ENCODE peak calls at places on chromosomes 6 and 20, in ten cellular contexts. E, V, R, M, Q, O, X, G, D and I are unnamed samples.

GRCh38 chr6:153024401-153025017 is 22.0 kb upstream of the MTRF1L start:
- DNase-seq in E (no peak), V (peak), R (no peak), M (peak), Q (peak), O (no peak), X (peak), G (no peak), D (no peak), I (no peak)

GRCh38 chr6:49342410-49342809 is 120.6 kb downstream of the MMUT start:
- DNase-seq in E (no peak), V (no peak), R (no peak), M (peak), Q (no peak), O (no peak), X (no peak), G (no peak), D (no peak), I (no peak)

GRCh38 chr6:11120273-11121005 is 8.9 kb upstream of the ERVFRD-1 start:
- DNase-seq in E (no peak), V (peak), R (no peak), M (no peak), Q (peak), O (no peak), X (no peak), G (no peak), D (no peak), I (no peak)

GRCh38 chr20:32067234-32067821 is 15.3 kb downstream of the HCK start:
- DNase-seq in E (peak), V (peak), R (no peak), M (peak), Q (peak), O (no peak), X (no peak), G (peak), D (no peak), I (no peak)

GRCh38 chr6:37047421-37047931 is 42.0 kb downstream of the FGD2 start:
- DNase-seq in E (no peak), V (no peak), R (no peak), M (no peak), Q (no peak), O (no peak), X (no peak), G (no peak), D (no peak), I (no peak)

GRCh38 chr6:119620846-119621570 is 271.4 kb upstream of the MAN1A1 start:
- DNase-seq in E (peak), V (peak), R (no peak), M (no peak), Q (peak), O (peak), X (no peak), G (peak), D (no peak), I (peak)

GRCh38 chr6:147401779-147402178 is 106.7 kb upstream of the SAMD5 start:
- DNase-seq in E (no peak), V (no peak), R (no peak), M (no peak), Q (no peak), O (no peak), X (no peak), G (no peak), D (no peak), I (no peak)

GRCh38 chr20:63025534-63026331 is 19.0 kb upstream of the BHLHE23 start:
- DNase-seq in E (peak), V (peak), R (no peak), M (no peak), Q (peak), O (no peak), X (peak), G (peak), D (no peak), I (peak)

GRCh38 chr6:20936949-20937348 is 402.7 kb downstream of the CDKAL1 start:
- DNase-seq in E (no peak), V (no peak), R (no peak), M (no peak), Q (no peak), O (no peak), X (no peak), G (no peak), D (no peak), I (no peak)

GRCh38 chr6:118128755-118129154 is 221.7 kb downstream of the SLC35F1 start:
- DNase-seq in E (no peak), V (no peak), R (no peak), M (no peak), Q (no peak), O (no peak), X (no peak), G (no peak), D (no peak), I (no peak)

GRCh38 chr20:1274485-1275313 is 8.6 kb downstream of the SNPH start:
- DNase-seq in E (no peak), V (no peak), R (no peak), M (no peak), Q (no peak), O (no peak), X (peak), G (no peak), D (no peak), I (no peak)

GRCh38 chr6:153031335-153031955 is 28.9 kb upstream of the MTRF1L start:
- DNase-seq in E (no peak), V (no peak), R (no peak), M (no peak), Q (no peak), O (no peak), X (no peak), G (no peak), D (no peak), I (peak)

GRCh38 chr6:12083763-12084162 is 71.7 kb downstream of the HIVEP1 start:
- DNase-seq in E (no peak), V (no peak), R (no peak), M (no peak), Q (no peak), O (no peak), X (no peak), G (no peak), D (no peak), I (no peak)

GRCh38 chr20:23161968-23162696 is 76.0 kb upstream of the CD93 start:
- DNase-seq in E (no peak), V (no peak), R (peak), M (no peak), Q (no peak), O (peak), X (peak), G (no peak), D (no peak), I (peak)

GRCh38 chr20:58652606-58653303 is 1.7 kb downstream of the STX16 start:
- DNase-seq in E (no peak), V (no peak), R (no peak), M (peak), Q (peak), O (no peak), X (no peak), G (no peak), D (no peak), I (no peak)

GRCh38 chr6:68651018-68651985 is 16.2 kb downstream of the ADGRB3 start:
- DNase-seq in E (no peak), V (no peak), R (no peak), M (no peak), Q (no peak), O (no peak), X (no peak), G (no peak), D (no peak), I (no peak)

GRCh38 chr6:97195117-97195516 is 87.9 kb downstream of the MMS22L start:
- DNase-seq in E (no peak), V (no peak), R (no peak), M (no peak), Q (peak), O (no peak), X (no peak), G (peak), D (no peak), I (no peak)

GRCh38 chr6:160254467-160255312 is 3.9 kb downstream of the SLC22A2 start:
- DNase-seq in E (no peak), V (no peak), R (no peak), M (no peak), Q (no peak), O (peak), X (no peak), G (no peak), D (no peak), I (peak)

GRCh38 chr6:25193147-25193864 is 85.9 kb upstream of the CARMIL1 start:
- DNase-seq in E (peak), V (no peak), R (no peak), M (no peak), Q (peak), O (peak), X (peak), G (peak), D (no peak), I (peak)

GRCh38 chr6:166490671-166491500 is 95.6 kb downstream of the RAMACL start:
- DNase-seq in E (no peak), V (peak), R (no peak), M (no peak), Q (peak), O (no peak), X (peak), G (no peak), D (no peak), I (no peak)

GRCh38 chr20:33832113-33832853 is 21.1 kb downstream of the CHMP4B start:
- DNase-seq in E (no peak), V (no peak), R (no peak), M (no peak), Q (no peak), O (no peak), X (peak), G (no peak), D (no peak), I (no peak)

GRCh38 chr6:47079638-47080037 is 37.5 kb upstream of the ADGRF1 start:
- DNase-seq in E (no peak), V (no peak), R (no peak), M (no peak), Q (no peak), O (no peak), X (no peak), G (no peak), D (no peak), I (no peak)

GRCh38 chr6:53437557-53438202 is 88.9 kb upstream of the ELOVL5 start:
- DNase-seq in E (peak), V (peak), R (no peak), M (peak), Q (peak), O (no peak), X (peak), G (peak), D (no peak), I (peak)

GRCh38 chr6:99344289-99344688 is 5.2 kb downstream of the FAXC start:
- DNase-seq in E (no peak), V (peak), R (no peak), M (no peak), Q (peak), O (peak), X (no peak), G (no peak), D (no peak), I (no peak)

GRCh38 chr6:160129886-160130615 is 8.4 kb downstream of the SLC22A1 start:
- DNase-seq in E (no peak), V (no peak), R (peak), M (no peak), Q (no peak), O (no peak), X (no peak), G (no peak), D (no peak), I (no peak)

GRCh38 chr20:36544134-36545018 is 3.1 kb downstream of the MYL9 start:
- DNase-seq in E (peak), V (peak), R (peak), M (no peak), Q (peak), O (no peak), X (no peak), G (peak), D (no peak), I (peak)

GRCh38 chr20:62359491-62360121 is 7.5 kb downstream of the LAMA5 start:
- DNase-seq in E (no peak), V (peak), R (no peak), M (no peak), Q (peak), O (no peak), X (no peak), G (no peak), D (peak), I (no peak)

GRCh38 chr20:47343007-47343472 is 13.5 kb downstream of the ZMYND8 start:
- DNase-seq in E (no peak), V (no peak), R (no peak), M (no peak), Q (no peak), O (no peak), X (no peak), G (no peak), D (no peak), I (no peak)